ENCODE peak calls at places on chromosomes 16 and 17, in seven cellular contexts. V is IMR-90, M is A549, U is heart left ventricle, D is transverse colon, S is uterus, F is stomach. Q is an unnamed sample.

GRCh38 chr16:52446076-52446475 is 100.9 kb downstream of the TOX3 start:
- DNase-seq in V (no peak), M (no peak), U (no peak), D (no peak), S (no peak), F (no peak), Q (peak)

GRCh38 chr17:72122002-72122310 is 1.1 kb downstream of the SOX9 start:
- DNase-seq in V (peak), M (peak), U (no peak), D (no peak), S (no peak), F (no peak), Q (no peak)

GRCh38 chr17:78116411-78116810 is 12.1 kb downstream of the TMC6 start:
- DNase-seq in V (no peak), M (no peak), U (no peak), D (no peak), S (no peak), F (no peak), Q (no peak)

GRCh38 chr17:6078370-6078950 is 8.3 kb downstream of the WSCD1 start:
- DNase-seq in V (no peak), M (no peak), U (no peak), D (no peak), S (no peak), F (no peak), Q (no peak)

GRCh38 chr16:14955546-14956231 is 18.4 kb downstream of the NPIPA1 start:
- DNase-seq in V (no peak), M (no peak), U (peak), D (no peak), S (no peak), F (no peak), Q (no peak)

GRCh38 chr16:3173892-3174617 is 13.9 kb upstream of the OR1F1 start:
- DNase-seq in V (no peak), M (peak), U (no peak), D (no peak), S (no peak), F (no peak), Q (peak)

GRCh38 chr17:81612172-81612571 is 24.7 kb downstream of the NPLOC4 start:
- DNase-seq in V (no peak), M (no peak), U (no peak), D (no peak), S (no peak), F (no peak), Q (no peak)

GRCh38 chr16:80938035-80938927 is 68.4 kb downstream of the CMC2 start:
- DNase-seq in V (peak), M (no peak), U (peak), D (peak), S (peak), F (no peak), Q (no peak)

GRCh38 chr17:48462946-48463345 is 32.9 kb upstream of the SKAP1 start:
- DNase-seq in V (no peak), M (no peak), U (no peak), D (no peak), S (no peak), F (no peak), Q (no peak)

GRCh38 chr17:27407916-27408846 is 48.1 kb upstream of the KSR1 start:
- DNase-seq in V (peak), M (peak), U (no peak), D (no peak), S (no peak), F (peak), Q (no peak)

GRCh38 chr17:962650-963049 is 16.9 kb downstream of the NXN start:
- DNase-seq in V (no peak), M (no peak), U (no peak), D (no peak), S (no peak), F (no peak), Q (no peak)

GRCh38 chr17:76972046-76972641 is 103.9 kb downstream of the MGAT5B start:
- DNase-seq in V (no peak), M (no peak), U (no peak), D (no peak), S (no peak), F (no peak), Q (no peak)

GRCh38 chr17:13074026-13074425 is 56.2 kb upstream of the ELAC2 start:
- DNase-seq in V (peak), M (no peak), U (no peak), D (no peak), S (no peak), F (no peak), Q (peak)

GRCh38 chr16:54628796-54629625 is 301.7 kb upstream of the IRX5 start:
- DNase-seq in V (no peak), M (no peak), U (no peak), D (no peak), S (no peak), F (peak), Q (no peak)

GRCh38 chr16:53456625-53457024 is 22.4 kb downstream of the RBL2 start:
- DNase-seq in V (no peak), M (no peak), U (no peak), D (no peak), S (no peak), F (no peak), Q (peak)

GRCh38 chr17:15649861-15650391 is 30.4 kb upstream of the FBXW10B start:
- DNase-seq in V (peak), M (peak), U (peak), D (peak), S (peak), F (peak), Q (no peak)

GRCh38 chr17:19386974-19387920 is at the start of gene MFAP4:
- DNase-seq in V (peak), M (no peak), U (peak), D (peak), S (peak), F (no peak), Q (peak)

GRCh38 chr16:66717112-66717675 is 20.7 kb upstream of the CMTM4 start:
- DNase-seq in V (peak), M (no peak), U (peak), D (peak), S (no peak), F (no peak), Q (peak)

GRCh38 chr17:50630524-50631194 is 4.0 kb upstream of the ABCC3 start:
- DNase-seq in V (no peak), M (peak), U (peak), D (peak), S (no peak), F (peak), Q (no peak)

GRCh38 chr17:29388937-29389336 is 1.2 kb upstream of the TAOK1 start:
- DNase-seq in V (no peak), M (no peak), U (no peak), D (peak), S (no peak), F (no peak), Q (no peak)

GRCh38 chr17:28563475-28563874 is 7.8 kb downstream of the PIGS start:
- DNase-seq in V (peak), M (no peak), U (no peak), D (no peak), S (no peak), F (no peak), Q (no peak)

GRCh38 chr17:30369995-30370394 is 8.7 kb upstream of the CPD start:
- DNase-seq in V (peak), M (no peak), U (no peak), D (no peak), S (no peak), F (no peak), Q (no peak)

GRCh38 chr16:25747160-25747758 is 55.5 kb downstream of the HS3ST4 start:
- DNase-seq in V (no peak), M (no peak), U (no peak), D (no peak), S (no peak), F (no peak), Q (peak)

GRCh38 chr16:48524348-48525200 is 85.4 kb downstream of the N4BP1 start:
- DNase-seq in V (no peak), M (no peak), U (no peak), D (no peak), S (no peak), F (no peak), Q (peak)

GRCh38 chr17:73311428-73311780 is 397 bp downstream of the CDC42EP4 start:
- DNase-seq in V (no peak), M (no peak), U (peak), D (no peak), S (no peak), F (no peak), Q (no peak)

GRCh38 chr17:73309727-73310555 is 1.9 kb downstream of the CDC42EP4 start:
- DNase-seq in V (no peak), M (no peak), U (no peak), D (peak), S (no peak), F (peak), Q (peak)

GRCh38 chr17:73315481-73315880 is 3.7 kb upstream of the CDC42EP4 start:
- DNase-seq in V (no peak), M (no peak), U (no peak), D (no peak), S (no peak), F (no peak), Q (no peak)

GRCh38 chr17:73313526-73314127 is 1.8 kb upstream of the CDC42EP4 start:
- DNase-seq in V (no peak), M (no peak), U (no peak), D (no peak), S (no peak), F (no peak), Q (peak)

GRCh38 chr17:73311781-73312641 is at the start of gene CDC42EP4:
- DNase-seq in V (peak), M (peak), U (peak), D (peak), S (peak), F (peak), Q (peak)
- TF ChIP-seq POLR2A in V (peak), M (peak), U (peak), D (peak), S (peak), F (peak), Q (peak)

GRCh38 chr16:28188085-28188916 is 23.5 kb downstream of the XPO6 start:
- DNase-seq in V (peak), M (no peak), U (no peak), D (no peak), S (no peak), F (no peak), Q (no peak)

GRCh38 chr16:28186752-28187151 is 25.0 kb downstream of the XPO6 start:
- DNase-seq in V (peak), M (no peak), U (no peak), D (no peak), S (no peak), F (no peak), Q (no peak)

GRCh38 chr16:28189237-28189636 is 22.5 kb downstream of the XPO6 start:
- DNase-seq in V (peak), M (no peak), U (no peak), D (no peak), S (no peak), F (no peak), Q (no peak)

GRCh38 chr16:28184625-28185024 is 27.1 kb downstream of the XPO6 start:
- DNase-seq in V (no peak), M (no peak), U (no peak), D (no peak), S (no peak), F (no peak), Q (no peak)

GRCh38 chr16:28187595-28188004 is 24.2 kb downstream of the XPO6 start:
- DNase-seq in V (no peak), M (no peak), U (no peak), D (no peak), S (no peak), F (no peak), Q (no peak)
- H3K4me3 ChIP-seq in V (no peak), M (no peak), U (no peak), D (no peak), S (no peak), F (no peak), Q (no peak)

GRCh38 chr17:21019976-21020575 is 22.7 kb downstream of the USP22 start:
- DNase-seq in V (no peak), M (no peak), U (no peak), D (peak), S (no peak), F (peak), Q (peak)
- TF ChIP-seq CTCF in V (peak), M (peak), U (peak), D (peak), S (no peak), F (no peak), Q (peak)

DNA sequence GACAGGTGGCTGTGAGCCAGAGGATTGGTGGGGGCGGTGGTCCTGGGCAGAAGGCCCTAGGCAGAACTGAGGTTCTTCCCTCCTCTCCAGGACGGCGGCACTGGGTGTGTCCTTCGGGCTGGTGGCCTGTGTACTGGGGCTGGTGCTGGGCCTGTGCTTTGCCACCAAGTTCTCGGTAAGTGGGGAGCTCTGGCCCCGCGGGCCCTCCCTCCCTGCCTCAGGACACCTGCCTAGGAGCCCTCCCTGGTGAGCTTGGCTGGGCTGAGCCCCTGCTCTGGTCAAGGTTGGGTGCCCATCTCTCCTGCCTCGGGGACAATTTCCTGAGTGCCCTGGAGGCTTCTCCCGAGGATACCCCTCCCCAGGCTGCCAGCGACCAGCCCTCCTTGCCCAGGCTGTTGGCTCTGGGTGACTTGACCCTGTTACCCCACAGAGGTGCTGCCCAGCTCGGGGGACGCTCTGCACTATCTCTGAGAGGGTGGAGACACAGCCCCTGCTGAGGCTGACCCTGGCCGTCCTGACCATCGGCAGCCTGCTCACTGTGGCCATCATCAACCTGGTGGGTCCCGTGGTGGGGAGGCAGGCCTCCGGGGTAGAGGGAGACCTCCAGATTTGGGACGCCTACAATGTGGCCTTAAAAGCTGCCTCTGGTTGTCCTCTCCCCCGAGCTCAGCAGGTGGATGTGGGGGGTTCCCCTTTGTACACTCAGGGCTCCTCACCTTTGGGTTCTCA is 42.0 kb downstream of the ADCY7 start:
- DNase-seq in V (no peak), M (no peak), U (no peak), D (no peak), S (no peak), F (peak), Q (no peak)
- TF ChIP-seq POLR2A in V (no peak), M (no peak), U (no peak), D (no peak), S (no peak), F (no peak), Q (no peak)

DNA sequence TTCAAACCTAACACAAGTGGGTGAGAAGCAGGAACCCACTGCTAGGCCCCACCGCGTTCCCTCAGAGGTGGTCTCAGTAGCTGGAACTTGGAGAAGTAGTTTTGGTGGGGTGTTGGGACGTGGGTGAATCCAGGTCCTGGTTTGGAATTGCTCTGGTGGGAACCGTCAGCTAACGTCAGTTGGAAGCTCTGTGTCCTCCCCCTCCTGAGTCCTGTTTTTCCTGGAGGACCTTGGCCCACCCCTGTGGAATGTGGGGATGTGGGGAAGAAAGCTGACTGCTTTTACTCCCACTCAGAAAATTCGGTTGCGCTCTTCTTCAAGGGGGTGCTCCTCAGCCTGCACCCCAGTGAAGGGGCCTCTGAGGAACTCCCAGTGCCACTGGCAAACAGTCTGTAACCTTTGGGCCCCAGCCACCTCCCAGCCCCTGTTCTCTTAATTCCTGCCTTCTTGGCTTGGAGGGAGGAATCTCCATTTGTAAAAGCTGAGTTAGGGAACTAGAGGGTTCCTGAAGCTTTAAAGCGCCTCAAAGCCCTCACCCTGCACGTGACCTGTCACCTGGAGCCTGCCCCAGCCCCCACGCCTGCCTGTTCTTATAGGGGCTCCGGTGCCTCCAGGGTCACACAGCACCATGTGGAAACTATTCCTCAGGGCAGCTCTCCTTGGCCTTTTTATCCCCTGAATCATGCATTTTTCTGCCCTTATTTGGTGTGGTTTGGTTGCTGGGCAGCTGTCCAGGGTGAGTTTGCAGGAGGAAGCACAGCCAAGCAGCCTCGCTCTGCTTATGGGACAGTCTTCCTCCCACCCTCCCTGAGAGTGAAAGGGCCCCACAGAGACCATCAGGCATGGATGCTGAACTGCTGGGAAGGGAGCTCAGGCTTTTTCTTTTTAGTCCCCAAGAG is 16.2 kb upstream of the NAGLU start:
- DNase-seq in V (peak), M (peak), U (peak), D (peak), S (peak), F (peak), Q (no peak)
- H3K4me3 ChIP-seq in V (no peak), M (no peak), U (no peak), D (no peak), S (no peak), F (no peak), Q (no peak)

GRCh38 chr16:58640949-58641348 is 11.3 kb upstream of the CNOT1 start:
- DNase-seq in V (no peak), M (no peak), U (no peak), D (no peak), S (no peak), F (no peak), Q (no peak)

GRCh38 chr16:58636474-58636873 is 6.8 kb upstream of the CNOT1 start:
- DNase-seq in V (no peak), M (no peak), U (no peak), D (no peak), S (no peak), F (no peak), Q (no peak)

GRCh38 chr16:58639230-58639629 is 9.6 kb upstream of the CNOT1 start:
- DNase-seq in V (no peak), M (no peak), U (no peak), D (no peak), S (no peak), F (no peak), Q (no peak)

GRCh38 chr16:58639836-58640235 is 10.2 kb upstream of the CNOT1 start:
- DNase-seq in V (no peak), M (no peak), U (no peak), D (no peak), S (no peak), F (no peak), Q (no peak)

GRCh38 chr16:58638148-58639036 is 8.8 kb upstream of the CNOT1 start:
- DNase-seq in V (peak), M (peak), U (peak), D (peak), S (peak), F (peak), Q (peak)
- TF ChIP-seq CTCF in V (peak), M (peak), U (peak), D (no peak), S (no peak), F (no peak), Q (no peak)

DNA sequence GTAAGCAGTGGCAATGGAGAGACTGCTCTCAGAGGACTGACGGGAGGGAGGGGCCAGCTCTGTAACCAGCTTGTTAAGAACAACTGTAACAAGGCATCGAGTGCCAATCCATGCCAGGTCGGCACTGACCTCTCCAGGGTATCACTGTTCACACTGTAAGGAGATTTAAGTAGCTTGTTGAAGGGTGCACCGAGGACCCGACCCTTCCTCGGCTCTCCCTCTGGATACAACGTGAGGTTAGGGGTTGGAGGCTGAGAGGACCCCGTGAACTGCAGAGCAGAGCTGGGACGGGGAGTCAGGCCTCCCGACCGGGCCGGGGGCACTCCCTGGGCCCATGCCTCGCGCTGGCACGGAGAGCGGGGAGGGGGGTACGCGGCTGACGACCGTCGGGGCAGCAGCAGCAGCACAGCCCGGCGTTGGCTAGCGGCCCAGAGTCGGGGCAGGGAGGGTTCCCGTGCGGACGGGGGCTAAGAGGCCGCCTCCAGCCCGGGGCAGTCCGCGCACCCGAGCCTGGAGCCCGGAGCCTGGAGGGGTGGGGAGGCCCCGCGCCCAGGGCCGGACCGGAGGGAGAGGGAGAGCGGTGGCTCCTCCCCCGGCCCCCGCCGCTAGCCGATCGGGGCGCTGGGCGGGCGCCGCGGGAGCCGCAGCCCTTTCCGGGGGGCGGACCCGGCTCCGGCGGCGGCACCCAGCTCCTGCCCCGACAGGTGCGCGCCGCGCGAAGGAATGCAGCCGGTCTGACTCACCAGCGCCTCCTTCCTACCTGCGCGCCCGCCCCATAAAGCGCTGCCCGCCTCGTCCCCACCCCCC is at the start of gene ITGB4:
- DNase-seq in V (no peak), M (peak), U (no peak), D (peak), S (no peak), F (peak), Q (peak)
- TF ChIP-seq POLR2A in V (no peak), M (no peak), U (no peak), D (peak), S (no peak), F (no peak), Q (no peak)

GRCh38 chr17:59371426-59372099 is 40.1 kb downstream of the YPEL2 start:
- DNase-seq in V (no peak), M (no peak), U (no peak), D (peak), S (peak), F (no peak), Q (no peak)
- H3K4me3 ChIP-seq in V (no peak), M (no peak), U (no peak), D (peak), S (no peak), F (no peak), Q (no peak)

Q was measured in NB4.